ENCODE peak calls at places on chromosomes 5 and 9, in six cellular contexts. I, R, C, Q, E and S are unnamed samples. For H3K27me3, the result is how much of the 10 kb centered on the place peaks cover.

GRCh38 chr9:83472764-83473163 is 65.4 kb downstream of the FRMD3 start:
- DNase-seq in R (no peak), Q (no peak), I (no peak), E (no peak), C (no peak), S (no peak)

GRCh38 chr5:9251379-9251980 is 294.4 kb downstream of the SEMA5A start:
- DNase-seq in R (no peak), I (no peak), C (no peak), E (no peak), Q (peak), S (no peak)

GRCh38 chr5:180830253-180831138 is 27.9 kb upstream of the MGAT1 start:
- DNase-seq in R (peak), I (peak), C (peak), E (peak), Q (peak), S (no peak)

GRCh38 chr5:14326035-14326909 is 183.1 kb downstream of the TRIO start:
- DNase-seq in E (no peak), C (peak), Q (no peak), I (no peak), R (no peak), S (no peak)

GRCh38 chr5:149141224-149141956 is at the start of gene ABLIM3:
- DNase-seq in Q (peak), I (peak), R (peak), E (no peak), C (peak), S (no peak)

GRCh38 chr5:63962345-63962744 is at the start of gene HTR1A:
- DNase-seq in Q (no peak), R (no peak), E (no peak), I (no peak), C (no peak), S (no peak)

GRCh38 chr5:95734156-95734555 is 3.0 kb downstream of the RHOBTB3 start:
- DNase-seq in C (no peak), R (no peak), E (no peak), I (no peak), Q (no peak), S (no peak)

GRCh38 chr5:176637556-176637955 is 7.1 kb downstream of the EIF4E1B start:
- DNase-seq in E (no peak), Q (no peak), C (no peak), I (no peak), R (no peak), S (no peak)

GRCh38 chr5:72096602-72097205 is 10.6 kb upstream of the MAP1B start:
- DNase-seq in I (no peak), R (no peak), Q (peak), C (no peak), E (no peak), S (no peak)

GRCh38 chr9:132857601-132858342 is 20.3 kb downstream of the AK8 start:
- DNase-seq in E (no peak), R (no peak), C (peak), I (peak), Q (no peak), S (no peak)

GRCh38 chr5:4901305-4901751 is 238.8 kb upstream of the ADAMTS16 start:
- DNase-seq in Q (no peak), E (no peak), R (no peak), I (no peak), C (no peak), S (no peak)

GRCh38 chr5:150154618-150155134 is 969 bp downstream of the PDGFRB start:
- DNase-seq in I (no peak), Q (no peak), C (no peak), R (no peak), E (no peak), S (no peak)

GRCh38 chr5:54514269-54514668 is 3.3 kb upstream of the SNX18 start:
- DNase-seq in Q (no peak), I (no peak), R (no peak), E (no peak), C (no peak), S (no peak)

GRCh38 chr9:93321220-93321610 is 130.3 kb upstream of the FAM120A start:
- DNase-seq in Q (no peak), C (peak), I (no peak), R (no peak), E (peak), S (no peak)

GRCh38 chr5:168165221-168165965 is 126.1 kb upstream of the WWC1 start:
- DNase-seq in C (no peak), Q (peak), R (no peak), I (no peak), E (no peak), S (no peak)

GRCh38 chr9:115300896-115301295 is 182.9 kb upstream of the TNC start:
- DNase-seq in I (no peak), C (no peak), E (no peak), Q (no peak), R (no peak), S (no peak)

GRCh38 chr9:38083858-38084555 is 15.0 kb upstream of the SHB start:
- DNase-seq in Q (peak), I (no peak), R (no peak), E (peak), C (no peak), S (no peak)

GRCh38 chr9:2299156-2299842 is 284.2 kb downstream of the SMARCA2 start:
- DNase-seq in E (no peak), C (no peak), Q (no peak), I (no peak), R (no peak), S (no peak)

GRCh38 chr9:130936285-130937117 is 2.5 kb downstream of the FIBCD1 start:
- DNase-seq in E (no peak), I (no peak), C (no peak), R (no peak), Q (peak), S (no peak)

GRCh38 chr9:132424857-132425702 is 15.1 kb downstream of the CFAP77 start:
- DNase-seq in Q (no peak), R (no peak), C (peak), I (no peak), E (no peak), S (no peak)

GRCh38 chr5:10556893-10557746 is 6.8 kb upstream of the ANKRD33B start:
- DNase-seq in Q (no peak), E (no peak), C (no peak), R (no peak), I (no peak), S (no peak)

GRCh38 chr5:141475625-141476131 is at the start of gene PCDHGC3:
- DNase-seq in I (peak), R (no peak), Q (peak), C (peak), E (peak), S (peak)

GRCh38 chr5:151682751-151683331 is 3.9 kb downstream of the SPARC start:
- DNase-seq in I (peak), C (no peak), Q (peak), R (no peak), E (no peak), S (no peak)

GRCh38 chr9:227882-228281 is 13.2 kb downstream of the DOCK8 start:
- DNase-seq in I (no peak), R (no peak), Q (no peak), C (no peak), E (no peak), S (no peak)

GRCh38 chr5:76385540-76385939 is 17.5 kb upstream of the IQGAP2 start:
- DNase-seq in R (no peak), C (no peak), Q (no peak), I (no peak), E (peak), S (no peak)

GRCh38 chr5:180739271-180739670 is 587 bp downstream of the OR2Y1 start:
- DNase-seq in C (no peak), Q (peak), I (no peak), R (no peak), E (no peak), S (no peak)

GRCh38 chr5:79585129-79585528 is 27.1 kb upstream of the TENT2 start:
- DNase-seq in R (no peak), E (no peak), Q (no peak), I (no peak), C (no peak), S (no peak)

GRCh38 chr5:149500922-149501582 is 50.2 kb downstream of the CSNK1A1 start:
- DNase-seq in R (no peak), C (no peak), E (no peak), Q (no peak), I (no peak), S (peak)

GRCh38 chr5:76724871-76725270 is 8.9 kb downstream of the F2R start:
- DNase-seq in I (no peak), E (no peak), R (no peak), Q (peak), C (no peak), S (peak)

GRCh38 chr5:52657231-52657645 is 130.5 kb upstream of the ITGA1 start:
- DNase-seq in Q (peak), I (no peak), R (no peak), C (peak), E (no peak), S (no peak)

GRCh38 chr5:124330595-124330994 is 415.8 kb downstream of the ZNF608 start:
- DNase-seq in E (no peak), I (no peak), C (no peak), Q (peak), R (no peak), S (no peak)

DNA sequence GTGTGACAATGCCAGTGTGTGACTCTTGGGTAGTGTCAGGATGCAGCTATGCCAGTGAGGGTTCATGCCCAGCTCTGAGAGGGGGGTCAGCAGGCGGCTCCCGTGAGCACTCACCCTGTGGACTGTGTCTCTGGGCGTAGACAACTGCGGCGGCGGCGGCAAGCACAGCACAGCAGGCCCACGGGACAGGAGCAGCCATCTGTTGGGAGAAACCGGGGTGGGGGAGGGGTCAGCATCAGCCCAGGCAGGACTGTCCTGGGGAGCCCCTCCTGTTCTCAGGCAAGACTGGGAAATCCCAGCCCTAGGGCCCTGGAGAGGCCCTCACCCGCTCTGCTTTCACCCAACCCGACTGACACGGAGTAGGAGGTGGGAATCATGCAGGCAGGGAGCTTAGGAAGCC is 20.7 kb downstream of the CNTFR start:
- DNase-seq in I (no peak), R (no peak), E (no peak), C (peak), Q (no peak), S (no peak)
- H3K27me3 ChIP-seq in I (under half), R (under half), E (under half), C (under half), Q (under half), S (half or more)

DNA sequence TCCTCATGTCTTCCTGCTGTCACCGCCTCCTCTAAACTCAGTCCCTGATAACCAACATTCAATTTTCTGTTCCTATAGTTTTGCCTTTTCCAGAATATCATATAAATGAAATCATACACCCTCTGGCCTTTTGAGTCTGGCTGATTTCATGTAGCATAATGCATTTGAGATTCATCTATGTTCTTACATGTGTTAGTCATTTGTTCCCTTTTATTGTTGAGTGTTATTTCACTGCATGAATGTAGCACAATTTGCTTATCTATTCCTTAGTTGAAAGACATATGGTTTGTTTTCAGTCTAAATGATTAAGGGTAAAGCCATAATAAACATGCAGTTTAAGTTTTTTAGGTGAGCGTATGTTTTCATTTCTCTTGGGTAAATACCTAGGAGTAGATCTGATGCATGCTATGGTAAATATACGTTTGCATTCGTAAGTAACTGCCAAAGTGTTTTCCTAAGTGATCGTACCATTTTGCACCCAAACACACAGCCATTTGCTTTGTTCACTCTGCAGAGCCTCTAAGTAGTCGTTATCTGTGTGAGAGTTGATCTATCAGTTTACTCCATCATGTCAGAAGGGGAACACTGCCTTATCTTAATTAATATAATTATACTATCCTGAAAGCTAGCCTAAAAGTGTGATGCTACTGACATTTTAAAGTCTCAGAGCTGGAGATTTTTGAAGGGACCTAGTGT is 460.8 kb downstream of the DMAC1 start:
- DNase-seq in C (peak), I (no peak), R (no peak), E (no peak), Q (no peak), S (no peak)
- H3K27me3 ChIP-seq in C (under half), I (under half), R (under half), E (under half), Q (under half), S (under half)

DNA sequence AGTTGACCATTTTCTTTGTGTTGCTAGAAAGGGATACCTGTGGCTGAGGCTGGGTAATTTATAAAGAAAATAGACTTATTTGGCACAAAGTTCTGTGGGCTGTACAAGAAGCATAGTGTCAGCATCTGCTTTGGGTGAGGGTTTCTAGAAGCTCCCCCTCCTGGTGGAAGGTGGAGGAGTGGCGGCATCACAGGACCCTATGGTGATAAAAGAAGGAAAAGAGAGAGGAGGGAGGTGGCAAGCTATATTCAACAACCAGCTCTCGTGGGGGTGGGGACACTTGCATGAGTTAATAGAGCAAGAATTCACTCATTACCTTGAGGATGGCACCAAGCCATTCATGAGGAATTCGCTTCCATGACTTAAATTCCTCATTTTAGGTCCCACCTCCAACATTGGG is 2041.4 kb upstream of the CDH9 start:
- DNase-seq in Q (no peak), R (no peak), I (no peak), C (peak), E (no peak), S (no peak)
- H3K27me3 ChIP-seq in Q (under half), R (under half), I (under half), C (under half), E (under half), S (under half)

DNA sequence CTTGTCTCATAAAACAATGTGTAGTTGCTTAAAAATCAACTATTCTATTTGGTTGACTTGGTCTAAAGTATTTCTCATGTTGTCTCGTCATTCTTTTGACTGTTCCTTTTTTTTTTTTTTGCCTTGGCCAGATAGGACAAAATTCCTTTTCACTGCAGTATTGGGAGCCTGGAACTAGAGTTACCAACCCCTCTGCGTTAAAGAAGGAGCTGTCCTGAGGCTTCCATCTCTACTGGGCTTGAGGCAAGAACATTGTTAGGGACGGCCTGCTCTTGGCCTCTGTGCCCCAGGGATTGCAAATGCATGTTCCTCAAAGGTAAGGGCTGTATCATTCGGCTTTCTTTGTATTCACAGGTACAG is 1.4 kb upstream of the NPR2 start:
- DNase-seq in R (no peak), I (no peak), Q (no peak), E (no peak), C (no peak), S (no peak)
- H3K27me3 ChIP-seq in R (under half), I (under half), Q (under half), E (under half), C (under half), S (under half)

GRCh38 chr9:127253446-127253845 is 11.1 kb upstream of the GARNL3 start:
- DNase-seq in E (no peak), Q (no peak), C (no peak), R (no peak), I (no peak), S (no peak)
- H3K27me3 ChIP-seq in E (under half), Q (under half), C (under half), R (under half), I (under half), S (under half)

GRCh38 chr5:93594591-93595419 is 11.8 kb downstream of the NR2F1 start:
- DNase-seq in I (peak), C (peak), R (no peak), E (no peak), Q (no peak), S (no peak)

GRCh38 chr5:93593476-93594060 is 10.5 kb downstream of the NR2F1 start:
- DNase-seq in R (no peak), E (no peak), C (no peak), Q (no peak), I (peak), S (no peak)

GRCh38 chr5:93590511-93590910 is 7.5 kb downstream of the NR2F1 start:
- DNase-seq in Q (no peak), C (no peak), E (no peak), R (no peak), I (no peak), S (no peak)

GRCh38 chr5:93591323-93591945 is 8.4 kb downstream of the NR2F1 start:
- DNase-seq in I (no peak), Q (no peak), C (no peak), E (no peak), R (no peak), S (no peak)

GRCh38 chr5:93592866-93593265 is 9.8 kb downstream of the NR2F1 start:
- DNase-seq in Q (no peak), R (no peak), E (no peak), I (no peak), C (no peak), S (no peak)
- H3K27me3 ChIP-seq in Q (under half), R (half or more), E (half or more), I (under half), C (under half), S (under half)

GRCh38 chr5:3660630-3661029 is 65.0 kb downstream of the IRX1 start:
- DNase-seq in Q (no peak), E (no peak), R (no peak), C (no peak), I (no peak), S (no peak)
- H3K27me3 ChIP-seq in Q (under half), E (under half), R (under half), C (under half), I (under half), S (under half)

GRCh38 chr9:113535756-113536155 is 72.2 kb downstream of the RGS3 start:
- DNase-seq in E (no peak), Q (no peak), I (no peak), C (no peak), R (no peak), S (no peak)

GRCh38 chr9:113538131-113538530 is 74.6 kb downstream of the RGS3 start:
- DNase-seq in I (no peak), C (no peak), E (no peak), R (no peak), Q (no peak), S (no peak)

GRCh38 chr9:113537227-113537810 is 73.8 kb downstream of the RGS3 start:
- DNase-seq in R (no peak), I (peak), C (peak), Q (no peak), E (no peak), S (no peak)

GRCh38 chr9:113536166-113536482 is 72.6 kb downstream of the RGS3 start:
- DNase-seq in C (no peak), R (no peak), E (no peak), I (no peak), Q (no peak), S (no peak)

DNA sequence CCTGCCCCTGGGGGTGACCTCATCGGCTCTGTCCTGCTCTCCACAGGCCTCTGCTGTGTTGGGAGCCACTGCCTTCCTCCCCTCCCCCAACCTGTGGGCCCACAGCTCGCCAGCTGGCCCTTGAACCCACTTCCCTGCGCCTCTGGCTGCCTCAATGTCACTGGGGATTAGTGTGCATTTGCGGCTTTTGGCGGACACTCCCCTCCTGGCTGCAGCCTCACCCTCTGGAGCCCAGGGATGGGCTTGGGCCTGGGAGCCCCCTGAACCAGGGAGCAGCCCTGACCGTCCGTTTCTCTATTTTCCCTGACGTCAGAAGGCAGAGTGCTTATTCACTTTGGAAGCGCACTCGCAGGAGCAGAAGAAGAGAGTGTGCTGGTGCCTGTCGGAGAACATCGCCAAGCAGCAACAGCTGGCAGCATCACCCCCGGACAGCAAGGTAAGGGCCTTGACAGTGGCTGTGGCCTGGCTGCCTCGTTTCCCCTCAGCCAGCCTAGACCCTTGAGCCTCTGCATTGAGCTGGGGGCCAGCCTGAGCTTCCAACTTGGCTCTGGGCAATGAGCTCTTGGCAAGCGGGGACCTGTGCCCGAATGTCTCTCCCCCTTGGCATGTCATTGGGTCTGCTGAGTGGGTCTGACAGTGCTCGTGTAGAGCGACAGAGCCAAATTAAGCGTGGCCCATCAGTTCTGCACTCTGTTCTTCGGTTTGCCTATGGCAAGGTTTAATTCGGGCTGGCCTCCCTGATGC is 73.1 kb downstream of the RGS3 start:
- DNase-seq in Q (no peak), I (peak), E (no peak), R (no peak), C (peak), S (no peak)
- H3K27me3 ChIP-seq in Q (under half), I (under half), E (under half), R (under half), C (under half), S (under half)

GRCh38 chr5:122306461-122306860 is 5.6 kb upstream of the SNCAIP start:
- DNase-seq in I (no peak), Q (no peak), E (no peak), R (no peak), C (no peak), S (no peak)
- H3K27me3 ChIP-seq in I (under half), Q (under half), E (under half), R (under half), C (under half), S (under half)

GRCh38 chr5:55820488-55820887 is 30.7 kb upstream of the IL31RA start:
- DNase-seq in E (no peak), C (no peak), I (no peak), R (no peak), Q (no peak), S (no peak)
- H3K27me3 ChIP-seq in E (under half), C (under half), I (under half), R (under half), Q (under half), S (under half)